ENCODE peak calls at places on chromosomes 11 and 22, in ten cellular contexts. Y is CD4-positive, alpha-beta memory T cell; E is thyroid gland; O is heart right ventricle; Z is right cardiac atrium; V is effector memory CD4-positive, alpha-beta T cell; C is transverse colon; A is GM06990; Q is stomach; T is lower lobe of right lung. F is an unnamed sample.

GRCh38 chr22:30861131-30861530 is 107.4 kb downstream of the MORC2 start:
- DNase-seq in T (no peak), V (no peak), A (no peak), Q (peak; percentile 13), Z (no peak), E (no peak), C (no peak), O (no peak), Y (no peak), F (no peak)

GRCh38 chr11:64245797-64246623 is 733 bp downstream of the PPP1R14B start:
- DNase-seq in V (peak; percentile 71), A (peak; percentile 60), Q (peak; percentile 70), Z (peak; percentile 88), T (peak; percentile 76), C (peak; percentile 77), Y (peak; percentile 28), O (peak; percentile 67), E (peak; percentile 81), F (no peak)

GRCh38 chr11:126679033-126679432 is 321.5 kb downstream of the KIRREL3 start:
- DNase-seq in T (no peak), C (no peak), Y (no peak), Z (no peak), Q (no peak), E (no peak), O (no peak), A (no peak), V (no peak), F (no peak)

GRCh38 chr11:124538019-124538418 is 5.4 kb downstream of the OR8B12 start:
- DNase-seq in T (no peak), O (no peak), Y (no peak), Q (no peak), V (no peak), E (no peak), Z (peak; percentile 53), C (no peak), A (no peak), F (no peak)

GRCh38 chr11:86500500-86501170 is 125.9 kb downstream of the CCDC81 start:
- DNase-seq in Z (peak; percentile 26), A (no peak), C (no peak), E (no peak), Y (no peak), V (no peak), T (no peak), Q (no peak), O (no peak), F (no peak)

GRCh38 chr11:114162719-114163123 is 103.2 kb downstream of the ZBTB16 start:
- DNase-seq in V (no peak), Y (no peak), T (peak; percentile 76), A (no peak), O (peak; percentile 95), Z (peak; percentile 93), C (peak; percentile 92), E (peak; percentile 93), Q (peak; percentile 92), F (peak; percentile 92)

GRCh38 chr11:123558536-123559315 is 95.7 kb downstream of the SCN3B start:
- DNase-seq in E (peak; percentile 41), T (no peak), Q (no peak), Y (no peak), C (no peak), Z (no peak), O (no peak), A (no peak), V (no peak), F (no peak)

GRCh38 chr11:11618973-11619435 is 2.8 kb downstream of the GALNT18 start:
- DNase-seq in V (no peak), O (no peak), A (no peak), T (no peak), Y (no peak), Z (no peak), E (no peak), C (no peak), Q (no peak), F (no peak)

GRCh38 chr11:130798801-130799200 is 117.5 kb downstream of the SNX19 start:
- DNase-seq in T (no peak), V (no peak), A (no peak), Q (no peak), C (no peak), Z (no peak), Y (no peak), E (no peak), O (no peak), F (no peak)

GRCh38 chr11:68970921-68971636 is 9.7 kb downstream of the MRGPRD start:
- DNase-seq in A (no peak), Q (no peak), Y (no peak), V (no peak), E (no peak), O (no peak), T (peak; percentile 15), Z (no peak), C (peak; percentile 1), F (no peak)

GRCh38 chr11:45674481-45675190 is 9.2 kb upstream of the CHST1 start:
- DNase-seq in A (no peak), O (no peak), V (no peak), Q (no peak), Z (no peak), T (no peak), C (no peak), Y (no peak), E (no peak), F (no peak)

GRCh38 chr22:24420072-24420976 is 7.1 kb upstream of the ADORA2A start:
- DNase-seq in Z (peak; percentile 68), C (no peak), A (no peak), E (peak; percentile 43), V (no peak), Q (no peak), O (peak; percentile 52), Y (no peak), T (no peak), F (no peak)

GRCh38 chr11:105245781-105246315 is 106.3 kb upstream of the CARD18 start:
- DNase-seq in T (no peak), E (no peak), A (no peak), Q (no peak), V (no peak), O (no peak), Z (no peak), Y (no peak), C (no peak), F (no peak)

GRCh38 chr22:20630873-20631617 is 123.6 kb downstream of the MED15 start:
- DNase-seq in A (no peak), Z (no peak), V (no peak), O (no peak), E (no peak), Y (no peak), T (no peak), C (no peak), Q (no peak), F (no peak)

GRCh38 chr22:49601614-49602321 is 225.9 kb downstream of the BRD1 start:
- DNase-seq in Q (no peak), C (no peak), V (no peak), E (no peak), O (no peak), Y (no peak), Z (no peak), T (peak; percentile 38), A (no peak), F (no peak)

GRCh38 chr11:119187123-119187892 is 2.0 kb downstream of the NHERF4 start:
- DNase-seq in Q (no peak), E (no peak), A (no peak), Y (no peak), Z (no peak), O (no peak), V (no peak), T (peak; percentile 42), C (no peak), F (no peak)

GRCh38 chr11:127859941-127860354 is 727.4 kb downstream of the ETS1 start:
- DNase-seq in O (peak; percentile 4), Y (no peak), A (no peak), Z (no peak), C (no peak), Q (no peak), T (no peak), V (no peak), E (no peak), F (no peak)

GRCh38 chr11:61609970-61610347 is 29.1 kb upstream of the SYT7 start:
- DNase-seq in Z (no peak), Q (peak; percentile 31), A (no peak), T (no peak), Y (no peak), C (no peak), V (no peak), O (no peak), E (peak; percentile 47), F (no peak)

GRCh38 chr11:134413334-134414035 is 1.4 kb upstream of the B3GAT1 start:
- DNase-seq in V (no peak), A (no peak), C (no peak), O (no peak), Q (no peak), Y (no peak), E (no peak), Z (no peak), T (no peak), F (no peak)
- H3K4me3 ChIP-seq in V (no peak overlapping the region), A (no peak overlapping the region), C (no peak overlapping the region), O (no peak overlapping the region), Q (peak overlapping the region; percentile 51), Y (no peak overlapping the region), E (no peak overlapping the region), Z (no peak overlapping the region), T (no peak overlapping the region), F (no peak overlapping the region)

GRCh38 chr11:95230054-95231034 is 658 bp downstream of the SESN3 start:
- DNase-seq in Z (peak; percentile 46), V (peak; percentile 9), E (peak; percentile 33), Y (peak; percentile 21), A (peak; percentile 45), Q (no peak), T (no peak), O (peak; percentile 16), C (peak; percentile 24), F (no peak)
- H3K27me3 ChIP-seq in Z (no peaks in the 10 kb centered on the region), V (no peaks in the 10 kb centered on the region), E (no peaks in the 10 kb centered on the region), Y (no peaks in the 10 kb centered on the region), A (no peaks in the 10 kb centered on the region), Q (no peaks in the 10 kb centered on the region), T (no peaks in the 10 kb centered on the region), O (no peaks in the 10 kb centered on the region), C (no peaks in the 10 kb centered on the region), F (peaks cover 14% of the 10 kb centered on the region)

GRCh38 chr11:3222003-3222855 is 3.6 kb upstream of the MRGPRG start:
- DNase-seq in Z (no peak), Y (no peak), C (peak; percentile 4), A (no peak), T (no peak), O (no peak), V (no peak), Q (peak; percentile 20), E (no peak), F (no peak)
- H3K4me3 ChIP-seq in Z (no peak overlapping the region), Y (no peak overlapping the region), C (no peak overlapping the region), A (no peak overlapping the region), T (no peak overlapping the region), O (no peak overlapping the region), V (no peak overlapping the region), Q (no peak overlapping the region), E (no peak overlapping the region), F (no peak overlapping the region)

DNA sequence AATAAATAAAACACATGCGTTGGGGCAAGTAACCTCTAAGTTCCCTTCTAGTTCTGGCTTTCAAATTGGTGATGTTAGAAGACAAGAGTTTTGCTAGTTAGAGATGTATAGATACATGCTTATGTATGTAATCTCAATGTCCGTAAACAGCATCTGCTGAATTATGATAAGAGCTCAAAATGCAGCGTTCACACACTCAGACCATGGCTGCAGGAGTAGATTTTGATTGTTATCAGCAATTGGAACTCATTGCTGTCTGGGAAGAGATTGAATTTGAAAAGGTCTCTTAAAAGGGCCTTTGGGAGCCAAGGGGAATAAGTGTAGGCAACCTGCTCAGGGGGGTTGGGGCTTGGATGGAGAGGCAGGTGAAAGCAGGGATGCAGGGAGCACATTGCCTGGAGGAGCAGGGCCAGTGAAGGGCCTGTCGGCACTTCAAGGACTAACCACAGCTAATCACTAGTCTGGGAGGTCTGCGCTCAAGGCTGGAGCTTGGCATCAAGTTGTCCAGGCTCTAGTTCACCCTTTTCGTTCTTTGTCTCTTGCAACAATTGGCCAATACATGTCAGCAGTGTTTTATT is 2.7 kb upstream of the RAG1 start:
- DNase-seq in O (no peak), E (no peak), A (no peak), C (no peak), V (no peak), Q (no peak), Y (no peak), Z (no peak), T (no peak), F (no peak)
- H3K27me3 ChIP-seq in O (no peaks in the 10 kb centered on the region), E (no peaks in the 10 kb centered on the region), A (peaks cover 2% of the 10 kb centered on the region), C (no peaks in the 10 kb centered on the region), V (peaks cover 4% of the 10 kb centered on the region), Q (no peaks in the 10 kb centered on the region), Y (peaks cover 7% of the 10 kb centered on the region), Z (no peaks in the 10 kb centered on the region), T (no peaks in the 10 kb centered on the region), F (peaks cover 10% of the 10 kb centered on the region)

F was measured in BJ.